ENCODE peak calls at places on chromosomes 12 and 14, in six cellular contexts. F is IMR-90, X is H9, H is neuronal stem cell, K is H1, C is mesendoderm. M is an unnamed sample.
A peak's percentile ranks its signal among the peaks of the same experiment; 100 is the strongest.

GRCh38 chr14:105095236-105095805 is 30.1 kb upstream of the GPR132 start:
- DNase-seq in F (no peak), X (no peak), H (no peak), K (no peak), C (no peak), M (no peak)

GRCh38 chr14:22391908-22392307 is 197.1 kb downstream of the DAD1 start:
- DNase-seq in F (peak; percentile 65), X (peak; percentile 69), H (peak; percentile 64), K (peak; percentile 41), C (peak; percentile 85), M (peak; percentile 76)

GRCh38 chr14:23115492-23115850 is 3.6 kb downstream of the CEBPE start:
- DNase-seq in F (no peak), X (no peak), H (no peak), K (no peak), C (no peak), M (no peak)

GRCh38 chr12:66065623-66066022 is 64.9 kb downstream of the LLPH start:
- DNase-seq in F (peak; percentile 49), X (no peak), H (no peak), K (no peak), C (no peak), M (peak; percentile 20)

GRCh38 chr14:100305446-100306255 is 593 bp downstream of the SLC25A29 start:
- DNase-seq in F (no peak), X (peak; percentile 57), H (no peak), K (no peak), C (peak; percentile 42), M (no peak)

GRCh38 chr12:104057771-104058197 is 6.5 kb upstream of the HCFC2 start:
- DNase-seq in F (peak; percentile 37), X (no peak), H (no peak), K (no peak), C (peak; percentile 47), M (peak; percentile 46)

GRCh38 chr14:73125169-73125588 is 11.1 kb upstream of the PSEN1 start:
- DNase-seq in F (no peak), X (no peak), H (no peak), K (no peak), C (peak; percentile 82), M (no peak)

GRCh38 chr14:73426877-73427276 is 31.5 kb downstream of the NUMB start:
- DNase-seq in F (peak; percentile 60), X (no peak), H (no peak), K (no peak), C (no peak), M (peak; percentile 91)

GRCh38 chr12:110699591-110700445 is 10.9 kb upstream of the HVCN1 start:
- DNase-seq in F (no peak), X (peak; percentile 67), H (no peak), K (no peak), C (peak; percentile 35), M (no peak)

GRCh38 chr14:33376510-33376909 is 437.8 kb downstream of the NPAS3 start:
- DNase-seq in F (no peak), X (no peak), H (no peak), K (no peak), C (no peak), M (no peak)

GRCh38 chr12:21971344-21971743 is 30.1 kb upstream of the ABCC9 start:
- DNase-seq in F (no peak), X (peak; percentile 68), H (no peak), K (no peak), C (peak; percentile 91), M (no peak)

GRCh38 chr14:65495196-65495595 is 82.7 kb downstream of the FUT8 start:
- DNase-seq in F (peak; percentile 46), X (no peak), H (no peak), K (no peak), C (no peak), M (peak; percentile 10)

GRCh38 chr14:77344597-77344996 is 23.8 kb downstream of the GSTZ1 start:
- DNase-seq in F (peak; percentile 59), X (no peak), H (no peak), K (no peak), C (no peak), M (no peak)

GRCh38 chr14:69093551-69094421 is 59.1 kb downstream of the DCAF5 start:
- DNase-seq in F (peak; percentile 61), X (no peak), H (no peak), K (no peak), C (peak; percentile 92), M (peak; percentile 59)

GRCh38 chr12:3138896-3139590 is 61.9 kb downstream of the TSPAN9 start:
- DNase-seq in F (no peak), X (no peak), H (no peak), K (no peak), C (no peak), M (no peak)

GRCh38 chr14:35883677-35884293 is 57.6 kb downstream of the BRMS1L start:
- DNase-seq in F (peak; percentile 18), X (no peak), H (no peak), K (no peak), C (peak; percentile 30), M (peak; percentile 34)

GRCh38 chr12:57135939-57136338 is 7.7 kb downstream of the LRP1 start:
- DNase-seq in F (peak; percentile 52), X (peak; percentile 49), H (no peak), K (no peak), C (no peak), M (peak; percentile 39)

GRCh38 chr12:46382425-46382973 is 9.9 kb upstream of the SLC38A2 start:
- DNase-seq in F (no peak), X (no peak), H (no peak), K (no peak), C (no peak), M (peak; percentile 66)

GRCh38 chr12:1628671-1629337 is at the start of gene WNT5B:
- DNase-seq in F (no peak), X (no peak), H (no peak), K (no peak), C (peak; percentile 69), M (peak; percentile 24)

GRCh38 chr14:23639048-23639890 is 3.1 kb downstream of the DHRS2 start:
- DNase-seq in F (no peak), X (no peak), H (no peak), K (no peak), C (no peak), M (no peak)

GRCh38 chr12:59084758-59085383 is 164.6 kb upstream of the LRIG3 start:
- DNase-seq in F (peak; percentile 65), X (peak; percentile 44), H (no peak), K (no peak), C (peak; percentile 44), M (peak; percentile 20)

GRCh38 chr12:49873361-49873934 is 30.3 kb downstream of the FAIM2 start:
- DNase-seq in F (peak; percentile 42), X (peak; percentile 9), H (no peak), K (no peak), C (no peak), M (no peak)

GRCh38 chr12:12327802-12328201 is 22.2 kb downstream of the MANSC1 start:
- DNase-seq in F (peak; percentile 73), X (no peak), H (no peak), K (no peak), C (peak; percentile 87), M (peak; percentile 73)

GRCh38 chr14:83147006-83147405 is 1613.4 kb upstream of the SEL1L start:
- DNase-seq in F (peak; percentile 90), X (no peak), H (no peak), K (no peak), C (no peak), M (no peak)

GRCh38 chr12:12696562-12697383 is 790 bp upstream of the GPR19 start:
- DNase-seq in F (peak; percentile 76), X (peak; percentile 89), H (peak; percentile 77), K (no peak), C (peak; percentile 88), M (peak; percentile 91)

GRCh38 chr14:102930753-102931579 is 8.5 kb downstream of the AMN start:
- DNase-seq in F (peak; percentile 50), X (peak; percentile 81), H (no peak), K (no peak), C (no peak), M (peak; percentile 71)

GRCh38 chr12:84599539-84599938 is 313.1 kb downstream of the SLC6A15 start:
- DNase-seq in F (no peak), X (no peak), H (no peak), K (no peak), C (peak; percentile 83), M (peak; percentile 69)

GRCh38 chr14:77598366-77599050 is 17.9 kb downstream of the SPTLC2 start:
- DNase-seq in F (no peak), X (no peak), H (no peak), K (no peak), C (no peak), M (no peak)

GRCh38 chr12:111450676-111451075 is 45.0 kb downstream of the SH2B3 start:
- DNase-seq in F (no peak), X (no peak), H (no peak), K (no peak), C (no peak), M (no peak)

DNA sequence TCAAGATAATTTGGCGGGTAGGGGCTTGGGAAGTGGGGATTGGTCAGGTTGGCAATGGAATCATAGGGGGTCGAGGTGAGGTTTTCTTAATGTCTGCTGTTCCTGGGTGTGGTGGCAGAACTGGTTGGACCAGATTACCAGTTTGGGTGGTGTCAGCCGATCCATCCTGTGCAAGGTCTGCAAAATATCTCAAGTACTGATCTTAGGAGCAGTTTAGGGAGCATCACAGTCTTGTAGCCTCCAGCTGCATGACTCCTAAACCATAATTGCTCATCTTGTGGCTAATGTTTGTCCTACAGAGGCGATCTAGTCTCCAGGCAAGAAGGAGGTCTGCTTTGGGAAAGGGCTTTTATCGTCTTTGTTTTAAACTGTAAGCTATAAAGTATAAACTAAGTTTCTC is 868.4 kb downstream of the DIO2 start:
- DNase-seq in F (no peak), X (no peak), H (no peak), K (no peak), C (peak; percentile 13), M (no peak)
- H2BK120ac ChIP-seq in F (no peak overlapping the region), X (no peak overlapping the region), H (no peak overlapping the region), K (no peak overlapping the region), C (no peak overlapping the region), M (no peak overlapping the region)

GRCh38 chr14:75442166-75442565 is 14.3 kb downstream of the JDP2 start:
- DNase-seq in F (no peak), X (peak; percentile 11), H (no peak), K (no peak), C (no peak), M (no peak)
- H2AK5ac ChIP-seq in F (peak overlapping the region; percentile 7), X (no peak overlapping the region), H (no peak overlapping the region), K (no peak overlapping the region), C (no peak overlapping the region), M (no peak overlapping the region)

GRCh38 chr12:71195338-71195896 is 37.6 kb upstream of the TSPAN8 start:
- DNase-seq in F (no peak), X (no peak), H (no peak), K (no peak), C (peak; percentile 22), M (no peak)

GRCh38 chr12:71193041-71193440 is 35.2 kb upstream of the TSPAN8 start:
- DNase-seq in F (no peak), X (no peak), H (no peak), K (no peak), C (no peak), M (no peak)

GRCh38 chr12:71194657-71195056 is 36.9 kb upstream of the TSPAN8 start:
- DNase-seq in F (no peak), X (no peak), H (no peak), K (no peak), C (no peak), M (no peak)

GRCh38 chr12:71201136-71201679 is 43.4 kb upstream of the TSPAN8 start:
- DNase-seq in F (no peak), X (no peak), H (no peak), K (no peak), C (no peak), M (no peak)

GRCh38 chr12:71197460-71197859 is 39.7 kb upstream of the TSPAN8 start:
- DNase-seq in F (no peak), X (no peak), H (no peak), K (no peak), C (no peak), M (no peak)
- H3K4me1 ChIP-seq in F (no peaks in the 10 kb centered on the region), X (peaks cover 6% of the 10 kb centered on the region), H (no peaks in the 10 kb centered on the region), K (peaks cover 5% of the 10 kb centered on the region), C (peaks cover 1% of the 10 kb centered on the region), M (no peaks in the 10 kb centered on the region)

GRCh38 chr12:114955414-114956014 is 271.5 kb upstream of the TBX3 start:
- DNase-seq in F (peak; percentile 52), X (no peak), H (no peak), K (no peak), C (no peak), M (peak; percentile 86)
- H2BK120ac ChIP-seq in F (no peak overlapping the region), X (no peak overlapping the region), H (no peak overlapping the region), K (no peak overlapping the region), C (no peak overlapping the region), M (no peak overlapping the region)

M was measured in mesenchymal stem cell.